ENCODE peak calls at places on chromosomes 13 and 19, in four cellular contexts. P, Z, G and L are unnamed samples.

GRCh38 chr13:47846886-47847285 is 154.2 kb downstream of the SUCLA2 start:
- DNase-seq in P (no peak), Z (no peak), G (no peak), L (no peak)

GRCh38 chr19:35264281-35265125 is 4.3 kb upstream of the USF2 start:
- DNase-seq in P (no peak), Z (no peak), G (peak; percentile 20), L (peak; percentile 80)

GRCh38 chr19:1154731-1155351 is 19.2 kb downstream of the SBNO2 start:
- DNase-seq in P (no peak), Z (peak; percentile 86), G (peak; percentile 87), L (peak; percentile 100)

GRCh38 chr13:101305981-101306411 is 110.3 kb downstream of the NALCN start:
- DNase-seq in P (no peak), Z (peak; percentile 6), G (no peak), L (no peak)

GRCh38 chr13:40026741-40027140 is 371.3 kb downstream of the COG6 start:
- DNase-seq in P (no peak), Z (no peak), G (no peak), L (no peak)

GRCh38 chr19:50205681-50206138 is 2.3 kb downstream of the MYH14 start:
- DNase-seq in P (no peak), Z (no peak), G (peak; percentile 85), L (peak; percentile 49)

GRCh38 chr13:74560325-74560724 is 426.1 kb upstream of the KLF12 start:
- DNase-seq in P (no peak), Z (no peak), G (no peak), L (no peak)

GRCh38 chr19:43290568-43291359 is 21.4 kb upstream of the PSG9 start:
- DNase-seq in P (no peak), Z (no peak), G (no peak), L (no peak)

GRCh38 chr13:102484329-102484728 is 82.5 kb upstream of the FGF14 start:
- DNase-seq in P (no peak), Z (no peak), G (no peak), L (no peak)

GRCh38 chr13:46149272-46150133 is 32.5 kb downstream of the LCP1 start:
- DNase-seq in P (no peak), Z (no peak), G (no peak), L (no peak)

GRCh38 chr13:30685320-30685859 is 50.0 kb upstream of the ALOX5AP start:
- DNase-seq in P (no peak), Z (no peak), G (no peak), L (no peak)

GRCh38 chr19:4969772-4970531 is 1.0 kb downstream of the KDM4B start:
- DNase-seq in P (no peak), Z (peak; percentile 47), G (no peak), L (peak; percentile 65)

GRCh38 chr13:27226991-27227390 is 24.4 kb upstream of the RPL21 start:
- DNase-seq in P (no peak), Z (no peak), G (no peak), L (no peak)

GRCh38 chr19:6632002-6632621 is 37.8 kb downstream of the TNFSF14 start:
- DNase-seq in P (peak; percentile 52), Z (peak; percentile 58), G (peak; percentile 72), L (peak; percentile 73)

GRCh38 chr13:65966991-65967451 is 1263.1 kb downstream of the PCDH9 start:
- DNase-seq in P (no peak), Z (peak; percentile 7), G (no peak), L (peak; percentile 69)

GRCh38 chr13:75479102-75479501 is 2.9 kb downstream of the TBC1D4 start:
- DNase-seq in P (no peak), Z (no peak), G (no peak), L (no peak)

GRCh38 chr19:16889429-16889882 is 657 bp downstream of the F2RL3 start:
- DNase-seq in P (no peak), Z (peak; percentile 90), G (no peak), L (peak; percentile 95)

GRCh38 chr19:50646074-50646807 is 3.0 kb upstream of the C19orf81 start:
- DNase-seq in P (no peak), Z (no peak), G (no peak), L (peak; percentile 97)

GRCh38 chr19:44202974-44203373 is 9.4 kb upstream of the ZNF227 start:
- DNase-seq in P (no peak), Z (no peak), G (no peak), L (no peak)

GRCh38 chr19:485583-486236 is 10.6 kb upstream of the MADCAM1 start:
- DNase-seq in P (no peak), Z (peak; percentile 12), G (no peak), L (peak; percentile 97)

GRCh38 chr19:47582320-47582909 is 9.5 kb upstream of the ZNF541 start:
- DNase-seq in P (no peak), Z (no peak), G (no peak), L (peak; percentile 90)

GRCh38 chr13:61765940-61766666 is 350.5 kb upstream of the PCDH20 start:
- DNase-seq in P (no peak), Z (no peak), G (no peak), L (no peak)

GRCh38 chr19:10729406-10729805 is 11.5 kb downstream of the DNM2 start:
- DNase-seq in P (no peak), Z (no peak), G (no peak), L (no peak)

GRCh38 chr19:40862333-40862732 is 12.1 kb upstream of the CYP2A6 start:
- DNase-seq in P (no peak), Z (no peak), G (no peak), L (no peak)

GRCh38 chr13:72295173-72295572 is 428.2 kb upstream of the DACH1 start:
- DNase-seq in P (no peak), Z (no peak), G (no peak), L (no peak)

GRCh38 chr19:51023946-51024345 is 2.5 kb downstream of the KLK11 start:
- DNase-seq in P (no peak), Z (no peak), G (no peak), L (no peak)

GRCh38 chr13:93628136-93628535 is 401.5 kb downstream of the GPC6 start:
- DNase-seq in P (no peak), Z (peak; percentile 9), G (no peak), L (no peak)

GRCh38 chr19:33641956-33642498 is 20.3 kb downstream of the CHST8 start:
- DNase-seq in P (no peak), Z (no peak), G (no peak), L (no peak)
- H3K27me3 ChIP-seq in P (no peaks in the 10 kb centered on the region), Z (no peaks in the 10 kb centered on the region), G (no peaks in the 10 kb centered on the region), L (no peaks in the 10 kb centered on the region)

GRCh38 chr19:8155318-8155717 is 5.9 kb upstream of the FBN3 start:
- DNase-seq in P (no peak), Z (no peak), G (no peak), L (no peak)
- H3K27me3 ChIP-seq in P (peaks cover 6% of the 10 kb centered on the region), Z (peaks cover 19% of the 10 kb centered on the region), G (no peaks in the 10 kb centered on the region), L (peaks cover 2% of the 10 kb centered on the region)

GRCh38 chr19:39082745-39083598 is 1.2 kb upstream of the ACP7 start:
- DNase-seq in P (no peak), Z (no peak), G (no peak), L (peak; percentile 50)

GRCh38 chr19:39083599-39083982 is 577 bp upstream of the ACP7 start:
- DNase-seq in P (no peak), Z (no peak), G (no peak), L (no peak)

GRCh38 chr19:39085392-39085791 is 1.2 kb downstream of the ACP7 start:
- DNase-seq in P (no peak), Z (no peak), G (no peak), L (peak; percentile 6)

GRCh38 chr19:39084732-39085080 is 538 bp downstream of the ACP7 start:
- DNase-seq in P (no peak), Z (no peak), G (no peak), L (peak; percentile 47)

GRCh38 chr19:39083983-39084731 is at the start of gene ACP7:
- DNase-seq in P (no peak), Z (peak; percentile 64), G (no peak), L (peak; percentile 84)
- H3K27me3 ChIP-seq in P (peaks cover 6% of the 10 kb centered on the region), Z (no peaks in the 10 kb centered on the region), G (peaks cover 10% of the 10 kb centered on the region), L (no peaks in the 10 kb centered on the region)

DNA sequence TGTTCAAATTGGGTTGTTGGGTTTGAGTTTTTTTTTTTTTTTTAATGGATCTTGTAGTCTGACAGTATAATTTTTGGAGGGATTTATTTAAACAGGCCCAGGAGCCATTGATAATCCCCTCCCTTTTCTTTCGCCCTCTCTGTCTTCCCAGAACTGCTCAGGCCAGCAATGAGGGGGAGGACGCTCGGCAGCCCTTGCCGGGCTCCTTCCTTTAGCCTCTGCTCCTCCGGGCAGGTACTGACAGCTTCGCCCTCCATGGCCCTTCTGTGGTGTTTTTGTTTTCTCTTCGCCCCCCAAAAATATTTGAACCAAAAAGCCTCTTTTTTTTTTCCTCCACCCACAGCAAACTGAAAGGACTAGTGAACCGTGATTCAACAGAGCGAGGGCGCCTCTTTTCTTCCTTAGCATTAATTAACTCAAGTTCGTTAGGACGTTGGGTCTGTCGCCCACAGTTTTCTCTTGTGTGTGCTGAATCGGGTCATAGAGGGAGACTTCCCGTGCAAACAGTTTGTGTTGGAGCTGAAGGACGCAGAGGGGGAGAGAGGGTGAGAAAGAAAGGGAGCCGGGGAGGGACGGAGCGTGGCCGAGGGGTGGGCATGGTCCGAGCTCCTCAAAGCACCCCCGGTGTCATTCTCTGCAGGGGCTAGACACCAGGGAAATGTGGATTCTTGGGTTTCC is 21.5 kb downstream of the NFIX start:
- DNase-seq in P (no peak), Z (no peak), G (no peak), L (peak; percentile 72)
- H3K27me3 ChIP-seq in P (peaks cover 23% of the 10 kb centered on the region), Z (no peaks in the 10 kb centered on the region), G (no peaks in the 10 kb centered on the region), L (no peaks in the 10 kb centered on the region)

GRCh38 chr19:41920878-41921277 is 7.4 kb downstream of the ERFL start:
- DNase-seq in P (no peak), Z (no peak), G (no peak), L (no peak)
- H3K27me3 ChIP-seq in P (no peaks in the 10 kb centered on the region), Z (peaks cover 9% of the 10 kb centered on the region), G (peaks cover 14% of the 10 kb centered on the region), L (peaks cover 35% of the 10 kb centered on the region)

GRCh38 chr13:108787709-108788394 is 158.4 kb downstream of the MYO16 start:
- DNase-seq in P (no peak), Z (peak; percentile 70), G (no peak), L (peak; percentile 58)
- H3K27me3 ChIP-seq in P (no peaks in the 10 kb centered on the region), Z (no peaks in the 10 kb centered on the region), G (no peaks in the 10 kb centered on the region), L (no peaks in the 10 kb centered on the region)

GRCh38 chr13:52847322-52847681 is 1.1 kb downstream of the PCDH8 start:
- DNase-seq in P (no peak), Z (peak; percentile 44), G (no peak), L (no peak)
- H3K27me3 ChIP-seq in P (peaks cover 25% of the 10 kb centered on the region), Z (peaks cover 40% of the 10 kb centered on the region), G (peaks cover 39% of the 10 kb centered on the region), L (peaks cover 64% of the 10 kb centered on the region)

DNA sequence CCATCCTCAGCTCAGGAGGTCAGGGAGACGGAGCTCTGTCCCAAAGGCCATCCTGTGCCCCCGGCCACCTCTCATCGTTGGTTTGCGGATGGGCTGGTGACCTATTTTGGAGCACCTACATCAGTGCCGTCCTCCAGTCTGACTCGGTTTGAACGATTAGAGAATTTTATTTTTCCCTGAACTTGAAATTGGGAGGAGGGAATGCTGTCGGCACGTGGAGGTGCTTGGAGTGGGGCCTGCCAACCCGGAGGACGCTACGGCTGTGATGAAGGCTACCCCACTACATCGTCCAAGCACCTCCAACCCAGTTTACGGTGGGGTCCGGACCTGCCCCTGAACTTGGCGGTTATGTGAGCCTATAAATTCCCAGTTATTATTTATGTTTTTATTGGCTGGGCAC is 3.0 kb upstream of the ZNF554 start:
- DNase-seq in P (no peak), Z (no peak), G (no peak), L (peak; percentile 66)
- H3K27me3 ChIP-seq in P (no peaks in the 10 kb centered on the region), Z (no peaks in the 10 kb centered on the region), G (no peaks in the 10 kb centered on the region), L (no peaks in the 10 kb centered on the region)